ENCODE peak calls at places on chromosome 10, in eight cellular contexts. F is spleen, Y is ovary, E is tibial nerve, M is pancreas, X is A549, V is colonic mucosa, R is left ventricle myocardium inferior. I is an unnamed sample. For H3K4me1, the result is how much of the 10 kb centered on the place peaks cover.

GRCh38 chr10:5563237-5563961 is 38.6 kb downstream of the CALML3 start:
- DNase-seq in F (peak), Y (peak), E (peak), M (no peak), X (no peak), V (no peak), R (no peak), I (no peak)

GRCh38 chr10:15293862-15294835 is 76.9 kb downstream of the FAM171A1 start:
- DNase-seq in F (no peak), Y (no peak), E (no peak), M (no peak), X (no peak), V (no peak), R (no peak), I (no peak)

GRCh38 chr10:86363184-86363832 is 3.3 kb downstream of the GRID1 start:
- DNase-seq in F (peak), Y (no peak), E (no peak), M (peak), X (peak), V (no peak), R (peak), I (no peak)

GRCh38 chr10:13231808-13232207 is 2.4 kb downstream of the UCMA start:
- DNase-seq in F (no peak), Y (no peak), E (no peak), M (no peak), X (no peak), V (no peak), R (no peak), I (no peak)

GRCh38 chr10:24289235-24289634 is 80.3 kb downstream of the KIAA1217 start:
- DNase-seq in F (no peak), Y (no peak), E (no peak), M (no peak), X (no peak), V (no peak), R (no peak), I (no peak)

GRCh38 chr10:35498693-35499092 is 106.4 kb upstream of the GJD4 start:
- DNase-seq in F (no peak), Y (no peak), E (no peak), M (no peak), X (no peak), V (no peak), R (no peak), I (no peak)

GRCh38 chr10:26721561-26721960 is 24.1 kb downstream of the PDSS1 start:
- DNase-seq in F (peak), Y (no peak), E (no peak), M (no peak), X (no peak), V (no peak), R (no peak), I (no peak)

GRCh38 chr10:124916098-124916584 is 25.8 kb upstream of the ZRANB1 start:
- DNase-seq in F (no peak), Y (no peak), E (no peak), M (no peak), X (peak), V (no peak), R (no peak), I (no peak)

GRCh38 chr10:10818082-10818481 is 199.6 kb upstream of the CELF2 start:
- DNase-seq in F (no peak), Y (no peak), E (no peak), M (no peak), X (no peak), V (no peak), R (no peak), I (peak)

GRCh38 chr10:112580267-112580666 is 133.3 kb downstream of the VTI1A start:
- DNase-seq in F (no peak), Y (no peak), E (no peak), M (no peak), X (no peak), V (no peak), R (no peak), I (no peak)

GRCh38 chr10:6473901-6474370 is 106.1 kb downstream of the PRKCQ start:
- DNase-seq in F (no peak), Y (no peak), E (no peak), M (no peak), X (no peak), V (no peak), R (no peak), I (no peak)

GRCh38 chr10:76111986-76112825 is 680.8 kb downstream of the LRMDA start:
- DNase-seq in F (no peak), Y (no peak), E (no peak), M (peak), X (no peak), V (no peak), R (no peak), I (no peak)

GRCh38 chr10:118405933-118406332 is 63.8 kb upstream of the FAM204A start:
- DNase-seq in F (no peak), Y (no peak), E (no peak), M (no peak), X (no peak), V (no peak), R (no peak), I (no peak)

GRCh38 chr10:62008196-62008595 is 106.7 kb downstream of the ARID5B start:
- DNase-seq in F (no peak), Y (no peak), E (no peak), M (no peak), X (no peak), V (no peak), R (no peak), I (no peak)

GRCh38 chr10:5625992-5626777 is 40.2 kb downstream of the ASB13 start:
- DNase-seq in F (no peak), Y (no peak), E (no peak), M (peak), X (no peak), V (peak), R (no peak), I (no peak)

GRCh38 chr10:15735766-15736165 is 16.0 kb upstream of the ITGA8 start:
- DNase-seq in F (no peak), Y (peak), E (no peak), M (no peak), X (no peak), V (no peak), R (no peak), I (no peak)

GRCh38 chr10:63267414-63268138 is 134.4 kb downstream of the NRBF2 start:
- DNase-seq in F (no peak), Y (no peak), E (no peak), M (no peak), X (peak), V (peak), R (no peak), I (no peak)

GRCh38 chr10:19421664-19422063 is 373.1 kb downstream of the MALRD1 start:
- DNase-seq in F (no peak), Y (no peak), E (no peak), M (no peak), X (no peak), V (no peak), R (no peak), I (no peak)

GRCh38 chr10:69057261-69057950 is 30.5 kb upstream of the SRGN start:
- DNase-seq in F (peak), Y (no peak), E (no peak), M (no peak), X (no peak), V (no peak), R (peak), I (no peak)

GRCh38 chr10:69057951-69058297 is 30.0 kb upstream of the SRGN start:
- DNase-seq in F (no peak), Y (no peak), E (no peak), M (no peak), X (no peak), V (no peak), R (no peak), I (no peak)

GRCh38 chr10:69060127-69060798 is 27.6 kb upstream of the SRGN start:
- DNase-seq in F (no peak), Y (no peak), E (no peak), M (no peak), X (no peak), V (no peak), R (no peak), I (no peak)

GRCh38 chr10:69064762-69065328 is 23.1 kb upstream of the SRGN start:
- DNase-seq in F (no peak), Y (no peak), E (no peak), M (no peak), X (no peak), V (no peak), R (no peak), I (no peak)

GRCh38 chr10:69061305-69062161 is 26.4 kb upstream of the SRGN start:
- DNase-seq in F (peak), Y (peak), E (peak), M (no peak), X (peak), V (peak), R (peak), I (peak)
- H3K4me1 ChIP-seq in F (half or more), Y (under half), E (under half), M (under half), X (under half), V (under half), R (half or more), I (under half)

DNA sequence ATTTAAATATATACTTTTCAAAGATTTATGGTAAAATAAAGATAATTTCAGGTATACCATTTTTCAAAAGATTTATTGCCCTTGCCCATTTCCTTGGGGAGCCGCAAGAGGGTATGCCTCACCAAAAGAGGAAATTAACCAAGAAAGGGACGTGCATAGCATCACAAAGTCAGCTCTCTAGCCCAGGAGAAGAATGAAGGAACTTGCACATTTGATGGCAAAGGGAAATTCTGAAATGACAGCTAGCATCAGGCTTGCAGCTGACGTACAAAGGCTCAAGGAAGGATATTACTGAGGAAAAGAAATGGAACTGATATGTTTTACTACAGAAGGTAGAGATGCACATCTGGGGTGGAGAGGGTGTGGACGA is 93.6 kb upstream of the RSU1 start:
- DNase-seq in F (no peak), Y (no peak), E (no peak), M (no peak), X (no peak), V (no peak), R (no peak), I (no peak)
- H3K4me3 ChIP-seq in F (no peak), Y (no peak), E (no peak), M (no peak), X (no peak), V (no peak), R (no peak), I (no peak)

GRCh38 chr10:2076528-2076927 is 339.2 kb upstream of the ADARB2 start:
- DNase-seq in F (no peak), Y (no peak), E (no peak), M (no peak), X (no peak), V (no peak), R (no peak), I (no peak)
- TF ChIP-seq CTCF in F (no peak), Y (no peak), E (no peak), M (no peak), X (no peak), V (no peak), R (no peak), I (no peak)

GRCh38 chr10:42959833-42960232 is 117.0 kb upstream of the RET start:
- DNase-seq in F (peak), Y (no peak), E (peak), M (no peak), X (no peak), V (no peak), R (peak), I (no peak)
- H3K4me1 ChIP-seq in F (under half), Y (under half), E (under half), M (under half), X (under half), V (under half), R (under half), I (under half)

I was measured in gastrocnemius medialis.